ENCODE peak calls at places on chromosomes 13 and 19, in six cellular contexts. N, A, V, G, B and T are unnamed samples.

GRCh38 chr13:40578055-40578454 is 88.4 kb downstream of the FOXO1 start:
- DNase-seq in N (no peak), A (no peak), V (no peak), G (no peak), B (no peak), T (no peak)

GRCh38 chr19:3851254-3852176 is 17.3 kb downstream of the ZFR2 start:
- DNase-seq in N (no peak), A (no peak), V (no peak), G (no peak), B (no peak), T (peak)

GRCh38 chr19:49988433-49988832 is 27.5 kb upstream of the SIGLEC11 start:
- DNase-seq in N (no peak), A (no peak), V (no peak), G (no peak), B (peak), T (no peak)

GRCh38 chr13:91078093-91078679 is 269.3 kb upstream of the MIR17HG start:
- DNase-seq in N (no peak), A (peak), V (no peak), G (peak), B (no peak), T (no peak)

GRCh38 chr13:58804832-58805231 is 1173.3 kb downstream of the PCDH17 start:
- DNase-seq in N (no peak), A (peak), V (no peak), G (no peak), B (no peak), T (no peak)

GRCh38 chr19:29665826-29666633 is 769 bp downstream of the PLEKHF1 start:
- DNase-seq in N (no peak), A (peak), V (no peak), G (no peak), B (no peak), T (peak)

GRCh38 chr19:3977242-3978143 is 6.6 kb upstream of the DAPK3 start:
- DNase-seq in N (no peak), A (peak), V (no peak), G (no peak), B (no peak), T (no peak)

GRCh38 chr13:24215732-24216131 is 55.2 kb downstream of the SPATA13 start:
- DNase-seq in N (no peak), A (no peak), V (no peak), G (no peak), B (no peak), T (no peak)

GRCh38 chr13:61612192-61612591 is 196.5 kb upstream of the PCDH20 start:
- DNase-seq in N (no peak), A (no peak), V (no peak), G (no peak), B (no peak), T (no peak)

GRCh38 chr19:42126565-42126964 is 5.7 kb downstream of the POU2F2 start:
- DNase-seq in N (no peak), A (no peak), V (no peak), G (no peak), B (no peak), T (no peak)

DNA sequence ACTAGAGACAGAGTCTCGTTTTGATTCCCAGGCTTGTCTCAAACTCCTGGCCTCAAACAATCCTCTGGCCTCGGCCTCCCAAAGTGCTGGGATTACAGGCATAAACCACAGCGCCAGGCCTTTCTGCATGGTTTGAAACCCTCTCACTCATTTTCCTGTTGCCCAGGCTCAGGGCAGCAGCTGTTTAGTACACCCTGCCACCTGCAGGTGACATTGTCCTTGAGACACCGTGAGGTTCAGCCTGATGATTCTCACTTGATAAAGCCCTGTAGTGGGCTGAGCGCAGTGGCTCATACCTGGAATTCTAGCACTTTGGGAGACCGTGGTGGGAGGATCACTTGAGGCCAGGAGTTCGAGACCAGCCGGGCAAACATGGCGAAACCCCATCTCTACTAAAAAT is 12.5 kb downstream of the IL12RB1 start:
- DNase-seq in N (no peak), A (peak), V (no peak), G (no peak), B (no peak), T (no peak)
- TF ChIP-seq CTCF in N (no peak), A (no peak), V (no peak), G (no peak), B (no peak), T (peak)

GRCh38 chr19:5225486-5226345 is 114.9 kb downstream of the PTPRS start:
- DNase-seq in N (no peak), A (peak), V (no peak), G (no peak), B (no peak), T (peak)
- TF ChIP-seq CTCF in N (peak), A (peak), V (peak), G (peak), B (peak), T (no peak)

GRCh38 chr19:44813331-44814131 is 4.6 kb downstream of the BCAM start:
- DNase-seq in N (no peak), A (no peak), V (no peak), G (no peak), B (no peak), T (no peak)
- TF ChIP-seq CTCF in N (no peak), A (peak), V (no peak), G (no peak), B (no peak), T (no peak)

DNA sequence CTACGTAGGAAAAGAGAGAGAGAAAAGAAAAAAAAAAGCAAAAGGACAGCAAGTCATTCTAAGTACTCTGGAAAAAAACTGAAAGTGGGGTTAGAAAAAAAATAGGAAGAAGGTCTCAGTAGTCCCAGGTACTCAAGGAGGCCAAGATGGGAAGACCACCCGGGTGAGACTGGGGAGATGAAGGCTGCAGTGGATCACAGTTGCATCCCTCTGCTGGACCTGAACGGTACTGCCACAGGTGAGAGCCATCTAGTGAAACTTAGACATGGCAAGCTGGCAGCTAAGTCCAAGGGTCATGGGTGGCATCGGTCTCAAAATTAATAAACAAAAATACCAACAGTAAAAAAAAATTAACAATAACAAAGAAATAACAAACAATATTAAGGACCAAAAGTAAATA is 41.0 kb upstream of the ZNF91 start:
- DNase-seq in N (no peak), A (no peak), V (no peak), G (no peak), B (no peak), T (no peak)
- TF ChIP-seq CTCF in N (peak), A (peak), V (peak), G (no peak), B (peak), T (no peak)